ENCODE peak calls at places on chromosome 1, in ten cellular contexts. One of them, this sample, is unnamed.
A peak's percentile ranks its signal among the peaks of the same experiment; 100 is the strongest.

GRCh38 chr1:205449750-205450443 is 5.9 kb downstream of the BLACAT1 start:
- DNase-seq in left ventricle myocardium inferior: no peak
- DNase-seq in ascending aorta: no peak
- DNase-seq in fibroblast of lung: peak; percentile 9
- DNase-seq in IMR-90: peak; percentile 36
- DNase-seq in lower lobe of right lung: peak; percentile 80
- DNase-seq in mammary epithelial cell: peak; percentile 98
- DNase-seq in heart left ventricle: no peak
- DNase-seq in A549: peak; percentile 35
- DNase-seq in H9: peak; percentile 86
- DNase-seq in this sample: peak; percentile 74

GRCh38 chr1:15178571-15179484 is 25.3 kb downstream of the TMEM51 start:
- DNase-seq in left ventricle myocardium inferior: no peak
- DNase-seq in ascending aorta: no peak
- DNase-seq in fibroblast of lung: peak; percentile 96
- DNase-seq in IMR-90: peak; percentile 97
- DNase-seq in lower lobe of right lung: no peak
- DNase-seq in mammary epithelial cell: peak; percentile 97
- DNase-seq in heart left ventricle: no peak
- DNase-seq in A549: peak; percentile 79
- DNase-seq in H9: no peak
- DNase-seq in this sample: peak; percentile 91

GRCh38 chr1:198651685-198652400 is 13.0 kb downstream of the PTPRC start:
- DNase-seq in left ventricle myocardium inferior: no peak
- DNase-seq in ascending aorta: no peak
- DNase-seq in fibroblast of lung: no peak
- DNase-seq in IMR-90: no peak
- DNase-seq in lower lobe of right lung: no peak
- DNase-seq in mammary epithelial cell: no peak
- DNase-seq in heart left ventricle: no peak
- DNase-seq in A549: no peak
- DNase-seq in H9: no peak
- DNase-seq in this sample: no peak

GRCh38 chr1:109400035-109400655 is 2.4 kb upstream of the SORT1 start:
- DNase-seq in left ventricle myocardium inferior: no peak
- DNase-seq in ascending aorta: no peak
- DNase-seq in fibroblast of lung: no peak
- DNase-seq in IMR-90: no peak
- DNase-seq in lower lobe of right lung: no peak
- DNase-seq in mammary epithelial cell: no peak
- DNase-seq in heart left ventricle: no peak
- DNase-seq in A549: no peak
- DNase-seq in H9: no peak
- DNase-seq in this sample: no peak

GRCh38 chr1:219174672-219175564 is 1.2 kb downstream of the LYPLAL1 start:
- DNase-seq in left ventricle myocardium inferior: no peak
- DNase-seq in ascending aorta: peak; percentile 64
- DNase-seq in fibroblast of lung: peak; percentile 89
- DNase-seq in IMR-90: peak; percentile 90
- DNase-seq in lower lobe of right lung: no peak
- DNase-seq in mammary epithelial cell: peak; percentile 67
- DNase-seq in heart left ventricle: no peak
- DNase-seq in A549: no peak
- DNase-seq in H9: no peak
- DNase-seq in this sample: peak; percentile 49

GRCh38 chr1:205585169-205585834 is 46.5 kb downstream of the ELK4 start:
- DNase-seq in left ventricle myocardium inferior: no peak
- DNase-seq in ascending aorta: no peak
- DNase-seq in fibroblast of lung: no peak
- DNase-seq in IMR-90: no peak
- DNase-seq in lower lobe of right lung: no peak
- DNase-seq in mammary epithelial cell: no peak
- DNase-seq in heart left ventricle: no peak
- DNase-seq in A549: no peak
- DNase-seq in H9: peak; percentile 3
- DNase-seq in this sample: peak; percentile 48

GRCh38 chr1:223189903-223190724 is 47.1 kb upstream of the TLR5 start:
- DNase-seq in left ventricle myocardium inferior: no peak
- DNase-seq in ascending aorta: no peak
- DNase-seq in fibroblast of lung: no peak
- DNase-seq in IMR-90: peak; percentile 31
- DNase-seq in lower lobe of right lung: no peak
- DNase-seq in mammary epithelial cell: peak; percentile 92
- DNase-seq in heart left ventricle: no peak
- DNase-seq in A549: no peak
- DNase-seq in H9: no peak
- DNase-seq in this sample: no peak

GRCh38 chr1:2308844-2309243 is 80.7 kb downstream of the SKI start:
- DNase-seq in left ventricle myocardium inferior: no peak
- DNase-seq in ascending aorta: no peak
- DNase-seq in fibroblast of lung: no peak
- DNase-seq in IMR-90: no peak
- DNase-seq in lower lobe of right lung: no peak
- DNase-seq in mammary epithelial cell: no peak
- DNase-seq in heart left ventricle: no peak
- DNase-seq in A549: no peak
- DNase-seq in H9: no peak
- DNase-seq in this sample: no peak

GRCh38 chr1:39717809-39718208 is 20.9 kb upstream of the PPIE start:
- DNase-seq in left ventricle myocardium inferior: no peak
- DNase-seq in ascending aorta: no peak
- DNase-seq in fibroblast of lung: no peak
- DNase-seq in IMR-90: no peak
- DNase-seq in lower lobe of right lung: no peak
- DNase-seq in mammary epithelial cell: no peak
- DNase-seq in heart left ventricle: no peak
- DNase-seq in A549: no peak
- DNase-seq in H9: no peak
- DNase-seq in this sample: no peak

GRCh38 chr1:176110203-176110602 is 96.9 kb downstream of the COP1 start:
- DNase-seq in left ventricle myocardium inferior: no peak
- DNase-seq in ascending aorta: no peak
- DNase-seq in fibroblast of lung: no peak
- DNase-seq in IMR-90: peak; percentile 83
- DNase-seq in lower lobe of right lung: no peak
- DNase-seq in mammary epithelial cell: no peak
- DNase-seq in heart left ventricle: no peak
- DNase-seq in A549: no peak
- DNase-seq in H9: no peak
- DNase-seq in this sample: no peak

GRCh38 chr1:82106672-82107071 is 305.9 kb downstream of the ADGRL2 start:
- DNase-seq in left ventricle myocardium inferior: no peak
- DNase-seq in ascending aorta: no peak
- DNase-seq in fibroblast of lung: no peak
- DNase-seq in IMR-90: no peak
- DNase-seq in lower lobe of right lung: no peak
- DNase-seq in mammary epithelial cell: no peak
- DNase-seq in heart left ventricle: no peak
- DNase-seq in A549: no peak
- DNase-seq in H9: no peak
- DNase-seq in this sample: no peak

GRCh38 chr1:2854151-2854550 is 52.7 kb upstream of the TTC34 start:
- DNase-seq in left ventricle myocardium inferior: no peak
- DNase-seq in ascending aorta: no peak
- DNase-seq in fibroblast of lung: no peak
- DNase-seq in IMR-90: no peak
- DNase-seq in lower lobe of right lung: peak; percentile 24
- DNase-seq in mammary epithelial cell: no peak
- DNase-seq in heart left ventricle: no peak
- DNase-seq in A549: no peak
- DNase-seq in H9: no peak
- DNase-seq in this sample: no peak

GRCh38 chr1:8031176-8031785 is 5.2 kb upstream of the ERRFI1 start:
- DNase-seq in left ventricle myocardium inferior: no peak
- DNase-seq in ascending aorta: no peak
- DNase-seq in fibroblast of lung: peak; percentile 85
- DNase-seq in IMR-90: peak; percentile 73
- DNase-seq in lower lobe of right lung: no peak
- DNase-seq in mammary epithelial cell: no peak
- DNase-seq in heart left ventricle: no peak
- DNase-seq in A549: peak; percentile 64
- DNase-seq in H9: no peak
- DNase-seq in this sample: no peak

GRCh38 chr1:24931481-24932221 is 1.6 kb upstream of the RUNX3 start:
- DNase-seq in left ventricle myocardium inferior: no peak
- DNase-seq in ascending aorta: no peak
- DNase-seq in fibroblast of lung: no peak
- DNase-seq in IMR-90: no peak
- DNase-seq in lower lobe of right lung: no peak
- DNase-seq in mammary epithelial cell: no peak
- DNase-seq in heart left ventricle: no peak
- DNase-seq in A549: no peak
- DNase-seq in H9: peak; percentile 65
- DNase-seq in this sample: no peak

GRCh38 chr1:203170625-203171330 is 4.8 kb downstream of the MYBPH start:
- DNase-seq in left ventricle myocardium inferior: no peak
- DNase-seq in ascending aorta: no peak
- DNase-seq in fibroblast of lung: no peak
- DNase-seq in IMR-90: peak; percentile 22
- DNase-seq in lower lobe of right lung: no peak
- DNase-seq in mammary epithelial cell: no peak
- DNase-seq in heart left ventricle: peak; percentile 19
- DNase-seq in A549: no peak
- DNase-seq in H9: no peak
- DNase-seq in this sample: no peak

GRCh38 chr1:162141273-162142023 is 72.0 kb downstream of the NOS1AP start:
- DNase-seq in left ventricle myocardium inferior: no peak
- DNase-seq in ascending aorta: no peak
- DNase-seq in fibroblast of lung: peak; percentile 31
- DNase-seq in IMR-90: peak; percentile 42
- DNase-seq in lower lobe of right lung: no peak
- DNase-seq in mammary epithelial cell: peak; percentile 67
- DNase-seq in heart left ventricle: no peak
- DNase-seq in A549: no peak
- DNase-seq in H9: no peak
- DNase-seq in this sample: no peak
- H3K27ac ChIP-seq in left ventricle myocardium inferior: no peak overlapping the region
- H3K27ac ChIP-seq in ascending aorta: no peak overlapping the region
- H3K27ac ChIP-seq in fibroblast of lung: no peak overlapping the region
- H3K27ac ChIP-seq in IMR-90: no peak overlapping the region
- H3K27ac ChIP-seq in lower lobe of right lung: no peak overlapping the region
- H3K27ac ChIP-seq in mammary epithelial cell: peak overlapping the region; percentile 39
- H3K27ac ChIP-seq in heart left ventricle: no peak overlapping the region
- H3K27ac ChIP-seq in A549: no peak overlapping the region
- H3K27ac ChIP-seq in H9: no peak overlapping the region
- H3K27ac ChIP-seq in this sample: no peak overlapping the region

GRCh38 chr1:230149751-230150584 is 82.9 kb downstream of the GALNT2 start:
- DNase-seq in left ventricle myocardium inferior: no peak
- DNase-seq in ascending aorta: no peak
- DNase-seq in fibroblast of lung: no peak
- DNase-seq in IMR-90: peak; percentile 32
- DNase-seq in lower lobe of right lung: no peak
- DNase-seq in mammary epithelial cell: no peak
- DNase-seq in heart left ventricle: no peak
- DNase-seq in A549: no peak
- DNase-seq in H9: no peak
- DNase-seq in this sample: no peak
- H3K4me1 ChIP-seq in left ventricle myocardium inferior: peaks cover 70% of the 10 kb centered on the region
- H3K4me1 ChIP-seq in ascending aorta: peaks cover 50% of the 10 kb centered on the region
- H3K4me1 ChIP-seq in fibroblast of lung: no peaks in the 10 kb centered on the region
- H3K4me1 ChIP-seq in IMR-90: peaks cover 11% of the 10 kb centered on the region
- H3K4me1 ChIP-seq in lower lobe of right lung: peaks cover 33% of the 10 kb centered on the region
- H3K4me1 ChIP-seq in mammary epithelial cell: peaks cover 10% of the 10 kb centered on the region
- H3K4me1 ChIP-seq in heart left ventricle: peaks cover 73% of the 10 kb centered on the region
- H3K4me1 ChIP-seq in A549: no peaks in the 10 kb centered on the region
- H3K4me1 ChIP-seq in H9: peaks cover 2% of the 10 kb centered on the region
- H3K4me1 ChIP-seq in this sample: peaks cover 73% of the 10 kb centered on the region

DNA sequence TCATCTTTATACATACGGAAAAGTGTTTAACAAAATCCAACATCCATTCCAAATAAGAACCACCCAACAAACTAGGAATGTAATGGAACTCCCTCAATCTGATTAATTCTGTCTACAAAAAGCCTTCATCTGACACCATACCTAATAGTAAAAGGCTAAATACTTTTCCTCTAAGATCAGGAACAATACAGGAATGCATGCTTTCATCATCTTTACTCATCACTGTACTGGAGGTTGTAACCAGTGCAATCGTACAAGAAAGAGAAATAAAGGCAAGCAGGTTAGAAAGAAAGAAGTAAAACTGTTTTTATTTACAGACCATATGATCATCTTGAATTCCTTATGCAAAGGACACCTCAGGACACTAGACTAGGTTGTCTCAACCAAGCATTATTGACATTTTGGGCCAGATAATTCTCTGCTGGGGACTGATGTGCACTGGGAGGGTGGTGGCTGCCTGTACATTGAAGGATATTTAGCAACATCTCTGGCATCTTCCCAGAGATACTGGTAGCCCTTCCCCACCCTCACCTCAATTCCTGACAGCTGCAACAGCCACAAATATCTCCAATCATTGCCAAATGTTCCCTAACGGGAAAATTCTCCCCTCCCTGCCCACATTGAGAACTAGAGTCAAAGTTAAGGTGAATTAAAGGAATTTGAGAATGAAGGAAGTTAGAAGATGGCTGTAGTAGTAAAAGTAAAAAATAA is 30.6 kb upstream of the INSL5 start:
- DNase-seq in left ventricle myocardium inferior: no peak
- DNase-seq in ascending aorta: no peak
- DNase-seq in fibroblast of lung: no peak
- DNase-seq in IMR-90: peak; percentile 5
- DNase-seq in lower lobe of right lung: no peak
- DNase-seq in mammary epithelial cell: peak; percentile 1
- DNase-seq in heart left ventricle: no peak
- DNase-seq in A549: no peak
- DNase-seq in H9: no peak
- DNase-seq in this sample: no peak
- TF ChIP-seq CTCF in left ventricle myocardium inferior: no peak
- TF ChIP-seq CTCF in ascending aorta: no peak
- TF ChIP-seq CTCF in fibroblast of lung: no peak
- TF ChIP-seq CTCF in IMR-90: no peak
- TF ChIP-seq CTCF in lower lobe of right lung: no peak
- TF ChIP-seq CTCF in mammary epithelial cell: no peak
- TF ChIP-seq CTCF in heart left ventricle: no peak
- TF ChIP-seq CTCF in A549: no peak
- TF ChIP-seq CTCF in H9: no peak
- TF ChIP-seq CTCF in this sample: no peak

GRCh38 chr1:29322147-29322694 is 85.9 kb downstream of the PTPRU start:
- DNase-seq in left ventricle myocardium inferior: no peak
- DNase-seq in ascending aorta: no peak
- DNase-seq in fibroblast of lung: no peak
- DNase-seq in IMR-90: no peak
- DNase-seq in lower lobe of right lung: no peak
- DNase-seq in mammary epithelial cell: no peak
- DNase-seq in heart left ventricle: no peak
- DNase-seq in A549: no peak
- DNase-seq in H9: no peak
- DNase-seq in this sample: no peak
- H3K27ac ChIP-seq in left ventricle myocardium inferior: no peak overlapping the region
- H3K27ac ChIP-seq in ascending aorta: no peak overlapping the region
- H3K27ac ChIP-seq in fibroblast of lung: no peak overlapping the region
- H3K27ac ChIP-seq in IMR-90: no peak overlapping the region
- H3K27ac ChIP-seq in lower lobe of right lung: no peak overlapping the region
- H3K27ac ChIP-seq in mammary epithelial cell: no peak overlapping the region
- H3K27ac ChIP-seq in heart left ventricle: no peak overlapping the region
- H3K27ac ChIP-seq in A549: no peak overlapping the region
- H3K27ac ChIP-seq in H9: no peak overlapping the region
- H3K27ac ChIP-seq in this sample: no peak overlapping the region

GRCh38 chr1:228206582-228207351 is 1.1 kb upstream of the OBSCN start:
- DNase-seq in left ventricle myocardium inferior: no peak
- DNase-seq in ascending aorta: peak; percentile 60
- DNase-seq in fibroblast of lung: no peak
- DNase-seq in IMR-90: no peak
- DNase-seq in lower lobe of right lung: no peak
- DNase-seq in mammary epithelial cell: no peak
- DNase-seq in heart left ventricle: no peak
- DNase-seq in A549: no peak
- DNase-seq in H9: no peak
- DNase-seq in this sample: no peak
- H3K4me1 ChIP-seq in left ventricle myocardium inferior: peaks cover 62% of the 10 kb centered on the region
- H3K4me1 ChIP-seq in ascending aorta: no peaks in the 10 kb centered on the region
- H3K4me1 ChIP-seq in fibroblast of lung: no peaks in the 10 kb centered on the region
- H3K4me1 ChIP-seq in IMR-90: peaks cover 4% of the 10 kb centered on the region
- H3K4me1 ChIP-seq in lower lobe of right lung: no peaks in the 10 kb centered on the region
- H3K4me1 ChIP-seq in mammary epithelial cell: no peaks in the 10 kb centered on the region
- H3K4me1 ChIP-seq in heart left ventricle: no peaks in the 10 kb centered on the region
- H3K4me1 ChIP-seq in A549: peaks cover 17% of the 10 kb centered on the region
- H3K4me1 ChIP-seq in H9: no peaks in the 10 kb centered on the region
- H3K4me1 ChIP-seq in this sample: no peaks in the 10 kb centered on the region

This sample was measured in pancreas.